ENCODE peak calls at places on chromosomes 2 and 18, in ten cellular contexts. T is activated CD8-positive, alpha-beta memory T cell treated with anti-CD3 and anti-CD28 coated beads, Interleukin-2, amount 50 U/mL, for 4 hours; Q is left lobe of liver; I is activated naive CD4-positive, alpha-beta T cell; M is omental fat pad; V is Calu3; N is fibroblast of lung; C is AG09309; U is effector memory CD4-positive, alpha-beta T cell; K is cardiac muscle cell. J is an unnamed sample.
A peak's percentile ranks its signal among the peaks of the same experiment; 100 is the strongest.

GRCh38 chr2:45127891-45128290 is 118.6 kb upstream of the SIX2 start:
- DNase-seq in T (no peak), Q (no peak), I (no peak), M (no peak), V (no peak), N (no peak), C (no peak), U (no peak), K (no peak), J (no peak)

GRCh38 chr2:163711699-163712098 is 24.1 kb downstream of the FIGN start:
- DNase-seq in T (no peak), Q (no peak), I (no peak), M (no peak), V (no peak), N (no peak), C (no peak), U (no peak), K (no peak), J (no peak)

GRCh38 chr2:109209412-109209811 is 80.4 kb downstream of the SH3RF3 start:
- DNase-seq in T (no peak), Q (no peak), I (no peak), M (no peak), V (no peak), N (peak; percentile 67), C (no peak), U (no peak), K (peak; percentile 78), J (no peak)

GRCh38 chr2:199160677-199161465 is 296.9 kb downstream of the SATB2 start:
- DNase-seq in T (no peak), Q (no peak), I (no peak), M (no peak), V (peak; percentile 27), N (peak; percentile 86), C (peak; percentile 78), U (no peak), K (peak; percentile 55), J (no peak)

GRCh38 chr2:55862269-55862668 is 61.3 kb downstream of the EFEMP1 start:
- DNase-seq in T (no peak), Q (no peak), I (no peak), M (no peak), V (no peak), N (peak; percentile 100), C (peak; percentile 99), U (no peak), K (peak; percentile 99), J (no peak)

GRCh38 chr2:240303896-240304745 is 131.3 kb upstream of the GPC1 start:
- DNase-seq in T (peak; percentile 13), Q (peak; percentile 24), I (no peak), M (peak; percentile 9), V (no peak), N (no peak), C (no peak), U (no peak), K (no peak), J (peak; percentile 55)

GRCh38 chr2:499726-500125 is 177.5 kb downstream of the TMEM18 start:
- DNase-seq in T (no peak), Q (no peak), I (no peak), M (no peak), V (no peak), N (no peak), C (no peak), U (no peak), K (no peak), J (no peak)

GRCh38 chr18:58800582-58800981 is 64.1 kb upstream of the ZNF532 start:
- DNase-seq in T (no peak), Q (no peak), I (no peak), M (no peak), V (no peak), N (no peak), C (no peak), U (no peak), K (no peak), J (no peak)

GRCh38 chr2:238861766-238862315 is 14.0 kb downstream of the TWIST2 start:
- DNase-seq in T (no peak), Q (no peak), I (no peak), M (no peak), V (no peak), N (no peak), C (no peak), U (no peak), K (no peak), J (peak; percentile 50)

GRCh38 chr18:40063488-40063887 is 1891.5 kb upstream of the PIK3C3 start:
- DNase-seq in T (no peak), Q (no peak), I (no peak), M (no peak), V (no peak), N (no peak), C (no peak), U (no peak), K (no peak), J (no peak)

GRCh38 chr2:102315850-102316370 is 4.5 kb downstream of the IL1RL1 start:
- DNase-seq in T (no peak), Q (no peak), I (no peak), M (no peak), V (no peak), N (no peak), C (no peak), U (no peak), K (no peak), J (no peak)

GRCh38 chr2:127701193-127701650 is at the start of gene SFT2D3:
- DNase-seq in T (peak; percentile 87), Q (peak; percentile 95), I (peak; percentile 79), M (peak; percentile 51), V (peak; percentile 93), N (peak; percentile 90), C (peak; percentile 60), U (peak; percentile 79), K (peak; percentile 92), J (peak; percentile 98)

GRCh38 chr2:3320910-3321605 is 56.6 kb downstream of the EIPR1 start:
- DNase-seq in T (no peak), Q (no peak), I (no peak), M (no peak), V (no peak), N (no peak), C (no peak), U (no peak), K (no peak), J (no peak)

GRCh38 chr18:21714472-21714871 is 9.9 kb upstream of the ABHD3 start:
- DNase-seq in T (no peak), Q (no peak), I (no peak), M (no peak), V (no peak), N (no peak), C (no peak), U (no peak), K (no peak), J (no peak)

GRCh38 chr2:85978883-85979780 is 90.3 kb upstream of the ST3GAL5 start:
- DNase-seq in T (no peak), Q (no peak), I (no peak), M (no peak), V (no peak), N (no peak), C (no peak), U (no peak), K (no peak), J (no peak)

GRCh38 chr2:51710222-51710621 is 678.3 kb upstream of the NRXN1 start:
- DNase-seq in T (no peak), Q (no peak), I (no peak), M (no peak), V (peak; percentile 13), N (no peak), C (no peak), U (no peak), K (no peak), J (no peak)

GRCh38 chr2:178819992-178820391 is 12.8 kb upstream of the TTN start:
- DNase-seq in T (no peak), Q (no peak), I (no peak), M (no peak), V (no peak), N (no peak), C (no peak), U (no peak), K (no peak), J (no peak)

GRCh38 chr2:20514596-20515269 is 67.9 kb downstream of the RHOB start:
- DNase-seq in T (no peak), Q (no peak), I (no peak), M (no peak), V (peak; percentile 86), N (peak; percentile 97), C (peak; percentile 88), U (no peak), K (peak; percentile 98), J (peak; percentile 76)

GRCh38 chr18:22844184-22844583 is 88.9 kb upstream of the RBBP8 start:
- DNase-seq in T (no peak), Q (no peak), I (no peak), M (no peak), V (no peak), N (no peak), C (no peak), U (no peak), K (no peak), J (no peak)

GRCh38 chr18:45859334-45859733 is 33.9 kb downstream of the SIGLEC15 start:
- DNase-seq in T (no peak), Q (no peak), I (no peak), M (no peak), V (no peak), N (no peak), C (no peak), U (no peak), K (no peak), J (no peak)

GRCh38 chr2:149733936-149734685 is 146.5 kb upstream of the MMADHC start:
- DNase-seq in T (no peak), Q (no peak), I (no peak), M (no peak), V (peak; percentile 33), N (no peak), C (no peak), U (no peak), K (peak; percentile 84), J (no peak)

GRCh38 chr2:84855730-84856129 is 25.2 kb downstream of the TRABD2A start:
- DNase-seq in T (no peak), Q (no peak), I (no peak), M (no peak), V (no peak), N (no peak), C (no peak), U (no peak), K (no peak), J (no peak)

GRCh38 chr2:121140734-121141133 is 144.3 kb downstream of the TFCP2L1 start:
- DNase-seq in T (no peak), Q (no peak), I (no peak), M (no peak), V (peak; percentile 29), N (no peak), C (no peak), U (no peak), K (no peak), J (no peak)

GRCh38 chr2:165203689-165204559 is at the start of gene SCN3A:
- DNase-seq in T (no peak), Q (no peak), I (no peak), M (no peak), V (peak; percentile 49), N (peak; percentile 47), C (peak; percentile 28), U (no peak), K (peak; percentile 61), J (no peak)

GRCh38 chr2:238449909-238450417 is 23.2 kb downstream of the ASB1 start:
- DNase-seq in T (no peak), Q (peak; percentile 88), I (no peak), M (no peak), V (peak; percentile 16), N (peak; percentile 66), C (no peak), U (no peak), K (peak; percentile 67), J (no peak)

GRCh38 chr2:114039681-114040080 is 149.8 kb downstream of the ACTR3 start:
- DNase-seq in T (no peak), Q (no peak), I (no peak), M (no peak), V (no peak), N (no peak), C (no peak), U (no peak), K (no peak), J (no peak)

GRCh38 chr2:529425-529824 is 147.8 kb downstream of the TMEM18 start:
- DNase-seq in T (no peak), Q (no peak), I (no peak), M (no peak), V (peak; percentile 34), N (peak; percentile 36), C (no peak), U (no peak), K (peak; percentile 9), J (no peak)

GRCh38 chr2:19677825-19678518 is 223.8 kb downstream of the TTC32 start:
- DNase-seq in T (no peak), Q (peak; percentile 85), I (no peak), M (no peak), V (no peak), N (peak; percentile 18), C (no peak), U (no peak), K (no peak), J (no peak)